ENCODE peak calls at places on chromosomes 5 and 9, in seven cellular contexts. T is K562, U is GM12891, L is H1, N is SK-N-SH, S is HepG2, B is GM12878. E is an unnamed sample.
A peak's percentile ranks its signal among the peaks of the same experiment; 100 is the strongest.

GRCh38 chr5:138065102-138065501 is 18.7 kb upstream of the WNT8A start:
- DNase-seq in L (peak; percentile 79), N (no peak), B (no peak), U (no peak), S (no peak), T (no peak), E (no peak)

GRCh38 chr9:85263288-85263687 is 478.5 kb downstream of the AGTPBP1 start:
- DNase-seq in U (no peak), B (no peak), N (no peak), L (no peak), S (no peak), T (no peak), E (no peak)

GRCh38 chr5:39194466-39195136 is 24.8 kb downstream of the FYB1 start:
- DNase-seq in B (no peak), U (no peak), S (peak; percentile 40), T (peak; percentile 35), N (no peak), L (no peak), E (no peak)

GRCh38 chr9:19085295-19085694 is 17.4 kb downstream of the HAUS6 start:
- DNase-seq in N (peak; percentile 30), U (no peak), L (no peak), T (peak; percentile 6), S (peak; percentile 35), B (no peak), E (no peak)

GRCh38 chr5:65078331-65078730 is 309.6 kb downstream of the CWC27 start:
- DNase-seq in T (no peak), S (no peak), N (no peak), B (no peak), U (no peak), L (no peak), E (no peak)

GRCh38 chr5:150485770-150486401 is 22.0 kb upstream of the NDST1 start:
- DNase-seq in U (peak; percentile 58), S (no peak), T (peak; percentile 83), B (no peak), N (peak; percentile 93), L (peak; percentile 87), E (peak; percentile 68)

GRCh38 chr5:136016945-136017530 is 11.8 kb upstream of the TGFBI start:
- DNase-seq in L (no peak), U (no peak), B (no peak), T (no peak), S (no peak), N (no peak), E (no peak)

GRCh38 chr9:28648723-28649122 is 1075.4 kb upstream of the C9orf72 start:
- DNase-seq in L (no peak), T (no peak), N (no peak), B (no peak), U (no peak), S (peak; percentile 8), E (no peak)

GRCh38 chr5:122029818-122030217 is 48.2 kb downstream of the LOX start:
- DNase-seq in S (no peak), T (no peak), B (no peak), L (no peak), N (no peak), U (no peak), E (no peak)

GRCh38 chr5:24208540-24209141 is 436.1 kb downstream of the CDH10 start:
- DNase-seq in B (no peak), N (no peak), L (peak; percentile 51), T (no peak), U (no peak), S (no peak), E (no peak)

GRCh38 chr5:138542120-138542955 is 698 bp downstream of the ETF1 start:
- DNase-seq in B (no peak), U (no peak), T (peak; percentile 59), N (peak; percentile 28), L (no peak), S (no peak), E (peak; percentile 10)

GRCh38 chr5:14204785-14205321 is 61.7 kb downstream of the TRIO start:
- DNase-seq in U (no peak), B (no peak), L (no peak), T (no peak), S (peak; percentile 64), N (no peak), E (no peak)

DNA sequence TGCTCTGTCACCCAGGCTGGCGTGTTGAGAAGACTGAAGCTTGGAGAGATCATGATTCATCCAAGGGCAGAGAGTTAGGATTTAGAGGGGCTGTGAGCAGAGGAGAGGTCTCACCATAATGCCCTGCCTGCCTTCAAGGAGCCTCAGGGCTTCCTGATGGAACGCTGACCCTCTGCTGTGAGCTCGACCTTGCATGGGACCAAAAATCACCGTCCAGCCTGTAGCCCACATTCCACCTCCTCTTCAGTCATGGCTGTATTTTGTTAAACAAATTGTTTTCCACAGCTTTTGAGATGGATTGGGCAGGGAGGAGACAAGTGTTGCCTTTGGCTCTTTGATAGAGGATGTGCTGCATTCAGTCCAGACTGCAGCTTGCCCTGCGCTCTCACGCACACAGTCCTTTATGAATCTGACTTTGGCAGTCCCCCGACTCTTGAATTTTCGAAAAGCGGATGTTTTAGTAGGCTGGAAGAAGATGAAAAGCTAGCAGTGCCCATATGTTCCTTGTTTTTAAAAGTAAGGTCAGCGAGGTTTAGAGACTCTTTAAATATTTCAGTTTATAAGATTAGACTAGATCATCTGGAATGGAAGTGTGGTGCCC is 79.5 kb downstream of the MVB12B start:
- DNase-seq in S (no peak), L (no peak), T (no peak), N (no peak), B (no peak), U (no peak), E (no peak)
- TF ChIP-seq TAF1 in S (no peak), L (no peak), T (no peak), N (no peak), B (no peak), U (no peak), E (no peak)

DNA sequence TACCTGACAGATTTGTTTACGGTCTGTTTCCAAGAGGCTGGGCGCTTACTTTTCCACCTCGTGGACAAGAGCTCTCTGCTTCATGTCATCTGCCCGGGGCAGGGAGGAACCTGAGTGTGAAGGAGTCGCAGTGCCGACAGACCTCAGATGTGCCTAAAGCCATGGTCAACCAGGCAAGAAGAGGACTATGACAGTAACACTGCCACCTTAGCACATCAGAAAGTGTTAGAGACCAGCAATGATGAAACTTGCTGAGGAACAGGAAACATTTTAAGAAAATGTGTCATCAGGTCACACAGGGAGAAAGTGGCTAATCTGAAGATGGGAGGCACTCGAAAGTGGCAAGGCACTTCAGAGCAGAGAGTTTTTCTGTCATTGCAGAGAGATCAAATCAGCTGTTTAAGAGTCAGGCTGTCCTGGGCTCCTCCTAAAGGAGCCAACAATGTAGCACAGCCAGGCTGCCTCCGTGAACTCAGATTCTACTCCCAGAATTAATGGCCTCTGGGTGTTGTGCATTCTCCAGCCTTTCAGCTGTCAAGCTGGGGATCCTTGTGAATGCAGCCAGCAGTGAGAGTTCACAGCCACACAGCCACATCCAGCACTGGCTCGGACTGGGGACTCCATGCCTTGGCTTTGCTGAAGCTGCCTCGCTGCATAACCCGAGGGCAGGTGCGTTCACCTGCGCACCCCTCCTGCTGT is 94.6 kb downstream of the RAPGEF1 start:
- DNase-seq in T (no peak), B (no peak), U (no peak), N (no peak), S (no peak), L (no peak), E (no peak)
- TF ChIP-seq TAF1 in T (no peak), B (no peak), U (no peak), N (no peak), S (no peak), L (no peak), E (no peak)

GRCh38 chr9:71858102-71858798 is 52.7 kb downstream of the ABHD17B start:
- DNase-seq in L (no peak), S (no peak), B (no peak), T (no peak), U (no peak), N (no peak), E (no peak)

GRCh38 chr9:71850996-71851395 is 60.0 kb downstream of the ABHD17B start:
- DNase-seq in B (no peak), L (no peak), S (no peak), U (no peak), N (no peak), T (no peak), E (no peak)

GRCh38 chr9:71857159-71857558 is 53.8 kb downstream of the ABHD17B start:
- DNase-seq in U (no peak), N (no peak), L (no peak), S (no peak), B (no peak), T (no peak), E (no peak)

GRCh38 chr9:71853084-71853483 is 57.9 kb downstream of the ABHD17B start:
- DNase-seq in S (no peak), L (no peak), T (no peak), B (no peak), N (no peak), U (no peak), E (no peak)

DNA sequence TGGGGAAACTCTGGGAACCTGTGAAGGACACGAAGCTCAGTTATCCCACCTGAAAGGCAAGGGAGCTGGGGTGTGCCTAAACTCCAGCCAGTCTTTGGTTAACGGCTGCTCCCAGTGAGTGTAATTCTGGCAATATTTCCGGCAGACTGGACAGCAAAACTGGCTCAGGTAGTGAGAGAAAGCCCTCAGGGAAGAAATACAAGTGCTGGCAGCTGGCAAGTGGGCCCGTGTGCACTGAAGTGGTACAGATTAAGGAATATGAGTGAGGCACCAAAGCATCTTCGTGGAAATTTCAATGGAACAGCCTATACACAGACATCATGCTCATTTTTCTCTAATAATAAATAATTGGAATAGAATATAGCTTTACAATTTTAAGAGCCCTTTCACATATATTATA is 56.2 kb downstream of the ABHD17B start:
- DNase-seq in T (no peak), B (no peak), L (no peak), N (no peak), U (no peak), S (no peak), E (no peak)
- TF ChIP-seq TAF1 in T (no peak), B (no peak), L (no peak), N (no peak), U (no peak), S (no peak), E (no peak)

GRCh38 chr9:21015122-21015815 is 16.2 kb downstream of the HACD4 start:
- DNase-seq in N (no peak), S (no peak), L (no peak), U (no peak), B (no peak), T (no peak), E (no peak)

GRCh38 chr9:21018177-21018576 is 13.3 kb downstream of the HACD4 start:
- DNase-seq in B (no peak), T (no peak), S (no peak), N (no peak), L (no peak), U (no peak), E (no peak)

GRCh38 chr9:21015959-21016358 is 15.5 kb downstream of the HACD4 start:
- DNase-seq in U (no peak), S (no peak), T (no peak), B (no peak), N (no peak), L (no peak), E (no peak)

GRCh38 chr9:21017092-21017491 is 14.3 kb downstream of the HACD4 start:
- DNase-seq in T (no peak), B (no peak), N (no peak), S (no peak), U (no peak), L (no peak), E (no peak)
- TF ChIP-seq TAF1 in T (no peak), B (no peak), N (no peak), S (no peak), U (no peak), L (no peak), E (no peak)